ENCODE peak calls at places on chromosomes 16 and 17, in ten cellular contexts. One of them, this sample, is unnamed. For H3K4me1, the result is how much of the 10 kb centered on the place peaks cover.

GRCh38 chr17:78416791-78417530 is 38.5 kb downstream of the PGS1 start:
- DNase-seq in neural progenitor cell: no peak
- DNase-seq in GM23338: no peak
- DNase-seq in adrenal gland: no peak
- DNase-seq in left ventricle myocardium inferior: no peak
- DNase-seq in uterus: peak
- DNase-seq in sigmoid colon: peak
- DNase-seq in PC-9: no peak
- DNase-seq in MM.1S: no peak
- DNase-seq in tibial artery: peak
- DNase-seq in this sample: no peak

GRCh38 chr17:57675988-57676387 is 69.1 kb downstream of the CCDC182 start:
- DNase-seq in neural progenitor cell: no peak
- DNase-seq in GM23338: no peak
- DNase-seq in adrenal gland: no peak
- DNase-seq in left ventricle myocardium inferior: no peak
- DNase-seq in uterus: no peak
- DNase-seq in sigmoid colon: no peak
- DNase-seq in PC-9: no peak
- DNase-seq in MM.1S: no peak
- DNase-seq in tibial artery: no peak
- DNase-seq in this sample: no peak

GRCh38 chr17:62679866-62680377 is 52.5 kb downstream of the MRC2 start:
- DNase-seq in neural progenitor cell: no peak
- DNase-seq in GM23338: peak
- DNase-seq in adrenal gland: no peak
- DNase-seq in left ventricle myocardium inferior: no peak
- DNase-seq in uterus: no peak
- DNase-seq in sigmoid colon: peak
- DNase-seq in PC-9: no peak
- DNase-seq in MM.1S: no peak
- DNase-seq in tibial artery: no peak
- DNase-seq in this sample: no peak

GRCh38 chr16:85293899-85294642 is 181.8 kb upstream of the CIBAR2 start:
- DNase-seq in neural progenitor cell: no peak
- DNase-seq in GM23338: no peak
- DNase-seq in adrenal gland: no peak
- DNase-seq in left ventricle myocardium inferior: no peak
- DNase-seq in uterus: no peak
- DNase-seq in sigmoid colon: no peak
- DNase-seq in PC-9: no peak
- DNase-seq in MM.1S: no peak
- DNase-seq in tibial artery: no peak
- DNase-seq in this sample: no peak

GRCh38 chr16:14560523-14560922 is 69.5 kb downstream of the PARN start:
- DNase-seq in neural progenitor cell: no peak
- DNase-seq in GM23338: no peak
- DNase-seq in adrenal gland: no peak
- DNase-seq in left ventricle myocardium inferior: no peak
- DNase-seq in uterus: no peak
- DNase-seq in sigmoid colon: no peak
- DNase-seq in PC-9: no peak
- DNase-seq in MM.1S: no peak
- DNase-seq in tibial artery: no peak
- DNase-seq in this sample: no peak

GRCh38 chr17:21676281-21677111 is 15.8 kb upstream of the KCNJ18 start:
- DNase-seq in neural progenitor cell: no peak
- DNase-seq in GM23338: no peak
- DNase-seq in adrenal gland: no peak
- DNase-seq in left ventricle myocardium inferior: no peak
- DNase-seq in uterus: peak
- DNase-seq in sigmoid colon: peak
- DNase-seq in PC-9: no peak
- DNase-seq in MM.1S: no peak
- DNase-seq in tibial artery: no peak
- DNase-seq in this sample: no peak

GRCh38 chr17:38883592-38884526 is 14.0 kb downstream of the LASP1 start:
- DNase-seq in neural progenitor cell: peak
- DNase-seq in GM23338: peak
- DNase-seq in adrenal gland: no peak
- DNase-seq in left ventricle myocardium inferior: no peak
- DNase-seq in uterus: no peak
- DNase-seq in sigmoid colon: no peak
- DNase-seq in PC-9: no peak
- DNase-seq in MM.1S: no peak
- DNase-seq in tibial artery: no peak
- DNase-seq in this sample: no peak

GRCh38 chr16:82660078-82660645 is 33.4 kb downstream of the CDH13 start:
- DNase-seq in neural progenitor cell: no peak
- DNase-seq in GM23338: peak
- DNase-seq in adrenal gland: no peak
- DNase-seq in left ventricle myocardium inferior: no peak
- DNase-seq in uterus: no peak
- DNase-seq in sigmoid colon: no peak
- DNase-seq in PC-9: no peak
- DNase-seq in MM.1S: no peak
- DNase-seq in tibial artery: no peak
- DNase-seq in this sample: peak

GRCh38 chr16:82609140-82609539 is 17.6 kb upstream of the CDH13 start:
- DNase-seq in neural progenitor cell: no peak
- DNase-seq in GM23338: no peak
- DNase-seq in adrenal gland: no peak
- DNase-seq in left ventricle myocardium inferior: peak
- DNase-seq in uterus: no peak
- DNase-seq in sigmoid colon: no peak
- DNase-seq in PC-9: no peak
- DNase-seq in MM.1S: no peak
- DNase-seq in tibial artery: no peak
- DNase-seq in this sample: no peak

GRCh38 chr17:76266244-76266938 is 1.2 kb downstream of the UBALD2 start:
- DNase-seq in neural progenitor cell: no peak
- DNase-seq in GM23338: no peak
- DNase-seq in adrenal gland: no peak
- DNase-seq in left ventricle myocardium inferior: no peak
- DNase-seq in uterus: no peak
- DNase-seq in sigmoid colon: no peak
- DNase-seq in PC-9: no peak
- DNase-seq in MM.1S: no peak
- DNase-seq in tibial artery: peak
- DNase-seq in this sample: no peak

GRCh38 chr17:47918003-47918402 is 22.0 kb downstream of the SP2 start:
- DNase-seq in neural progenitor cell: no peak
- DNase-seq in GM23338: no peak
- DNase-seq in adrenal gland: no peak
- DNase-seq in left ventricle myocardium inferior: no peak
- DNase-seq in uterus: no peak
- DNase-seq in sigmoid colon: no peak
- DNase-seq in PC-9: no peak
- DNase-seq in MM.1S: no peak
- DNase-seq in tibial artery: no peak
- DNase-seq in this sample: no peak

GRCh38 chr17:82031885-82032627 is 578 bp downstream of the RAC3 start:
- DNase-seq in neural progenitor cell: peak
- DNase-seq in GM23338: peak
- DNase-seq in adrenal gland: no peak
- DNase-seq in left ventricle myocardium inferior: no peak
- DNase-seq in uterus: no peak
- DNase-seq in sigmoid colon: no peak
- DNase-seq in PC-9: no peak
- DNase-seq in MM.1S: peak
- DNase-seq in tibial artery: no peak
- DNase-seq in this sample: no peak

GRCh38 chr16:55528974-55529373 is 20.1 kb downstream of the LPCAT2 start:
- DNase-seq in neural progenitor cell: no peak
- DNase-seq in GM23338: no peak
- DNase-seq in adrenal gland: no peak
- DNase-seq in left ventricle myocardium inferior: no peak
- DNase-seq in uterus: no peak
- DNase-seq in sigmoid colon: no peak
- DNase-seq in PC-9: no peak
- DNase-seq in MM.1S: no peak
- DNase-seq in tibial artery: no peak
- DNase-seq in this sample: no peak

GRCh38 chr17:35733366-35733765 is 1.9 kb downstream of the RASL10B start:
- DNase-seq in neural progenitor cell: no peak
- DNase-seq in GM23338: no peak
- DNase-seq in adrenal gland: no peak
- DNase-seq in left ventricle myocardium inferior: no peak
- DNase-seq in uterus: no peak
- DNase-seq in sigmoid colon: no peak
- DNase-seq in PC-9: no peak
- DNase-seq in MM.1S: no peak
- DNase-seq in tibial artery: no peak
- DNase-seq in this sample: no peak

GRCh38 chr16:56013962-56014552 is 138.9 kb upstream of the CES5A start:
- DNase-seq in neural progenitor cell: peak
- DNase-seq in GM23338: peak
- DNase-seq in adrenal gland: peak
- DNase-seq in left ventricle myocardium inferior: peak
- DNase-seq in uterus: no peak
- DNase-seq in sigmoid colon: no peak
- DNase-seq in PC-9: peak
- DNase-seq in MM.1S: peak
- DNase-seq in tibial artery: no peak
- DNase-seq in this sample: peak

GRCh38 chr16:27330542-27330941 is 16.8 kb downstream of the IL4R start:
- DNase-seq in neural progenitor cell: no peak
- DNase-seq in GM23338: no peak
- DNase-seq in adrenal gland: no peak
- DNase-seq in left ventricle myocardium inferior: peak
- DNase-seq in uterus: peak
- DNase-seq in sigmoid colon: peak
- DNase-seq in PC-9: peak
- DNase-seq in MM.1S: no peak
- DNase-seq in tibial artery: peak
- DNase-seq in this sample: no peak

GRCh38 chr16:10581507-10581906 is 1.1 kb upstream of the EMP2 start:
- DNase-seq in neural progenitor cell: no peak
- DNase-seq in GM23338: no peak
- DNase-seq in adrenal gland: no peak
- DNase-seq in left ventricle myocardium inferior: no peak
- DNase-seq in uterus: no peak
- DNase-seq in sigmoid colon: no peak
- DNase-seq in PC-9: no peak
- DNase-seq in MM.1S: no peak
- DNase-seq in tibial artery: no peak
- DNase-seq in this sample: no peak

GRCh38 chr16:720507-720989 is 398 bp upstream of the ANTKMT start:
- DNase-seq in neural progenitor cell: peak
- DNase-seq in GM23338: peak
- DNase-seq in adrenal gland: no peak
- DNase-seq in left ventricle myocardium inferior: peak
- DNase-seq in uterus: peak
- DNase-seq in sigmoid colon: peak
- DNase-seq in PC-9: no peak
- DNase-seq in MM.1S: peak
- DNase-seq in tibial artery: no peak
- DNase-seq in this sample: no peak
- TF ChIP-seq CTCF in neural progenitor cell: peak
- TF ChIP-seq CTCF in GM23338: peak
- TF ChIP-seq CTCF in adrenal gland: no peak
- TF ChIP-seq CTCF in left ventricle myocardium inferior: no peak
- TF ChIP-seq CTCF in uterus: no peak
- TF ChIP-seq CTCF in sigmoid colon: no peak
- TF ChIP-seq CTCF in PC-9: peak
- TF ChIP-seq CTCF in MM.1S: peak
- TF ChIP-seq CTCF in tibial artery: no peak
- TF ChIP-seq CTCF in this sample: no peak

DNA sequence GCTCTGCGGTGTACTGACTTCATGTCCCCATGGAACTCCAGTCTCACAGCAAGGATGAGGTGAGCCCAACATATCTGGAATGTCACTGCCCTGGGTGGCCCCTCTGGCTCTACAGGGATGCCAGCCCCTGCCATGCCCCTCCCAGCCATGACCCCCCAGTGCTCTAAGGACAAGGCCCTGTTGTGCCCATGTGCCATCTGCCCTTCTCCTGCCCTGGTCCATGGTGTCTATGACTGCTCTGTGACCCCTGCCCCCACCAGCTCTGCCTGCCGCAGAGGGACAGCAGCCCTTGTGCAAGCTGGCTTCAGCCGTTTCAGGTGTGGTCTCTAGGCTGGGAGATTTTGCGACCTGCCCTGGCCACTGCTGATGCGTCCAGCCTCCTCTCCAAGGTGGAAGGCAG is 40.3 kb downstream of the TK2 start:
- DNase-seq in neural progenitor cell: no peak
- DNase-seq in GM23338: no peak
- DNase-seq in adrenal gland: no peak
- DNase-seq in left ventricle myocardium inferior: no peak
- DNase-seq in uterus: no peak
- DNase-seq in sigmoid colon: peak
- DNase-seq in PC-9: no peak
- DNase-seq in MM.1S: no peak
- DNase-seq in tibial artery: no peak
- DNase-seq in this sample: no peak
- H3K4me1 ChIP-seq in neural progenitor cell: under half
- H3K4me1 ChIP-seq in GM23338: under half
- H3K4me1 ChIP-seq in adrenal gland: under half
- H3K4me1 ChIP-seq in left ventricle myocardium inferior: under half
- H3K4me1 ChIP-seq in uterus: under half
- H3K4me1 ChIP-seq in sigmoid colon: under half
- H3K4me1 ChIP-seq in PC-9: half or more
- H3K4me1 ChIP-seq in MM.1S: under half
- H3K4me1 ChIP-seq in tibial artery: half or more
- H3K4me1 ChIP-seq in this sample: under half

DNA sequence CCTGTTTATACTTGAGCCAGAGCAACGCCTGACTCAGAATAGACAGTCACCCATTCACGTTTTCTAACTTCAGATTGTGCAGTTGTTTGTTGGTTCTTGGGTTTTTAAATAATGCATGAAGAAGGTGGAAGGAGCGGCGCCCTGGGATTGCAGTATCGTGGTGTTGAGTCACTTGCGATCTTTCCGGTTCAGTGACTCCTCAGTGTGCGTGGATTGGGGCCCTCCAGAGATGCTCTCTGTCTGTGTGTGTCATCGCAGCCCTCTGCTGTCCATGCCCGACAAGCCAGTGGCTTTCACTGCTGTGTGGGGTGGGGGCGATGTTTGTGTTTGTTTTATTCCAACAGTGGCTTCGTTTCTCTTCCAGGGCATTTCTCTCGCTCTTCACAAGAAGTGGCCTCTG is 134.0 kb downstream of the RPTOR start:
- DNase-seq in neural progenitor cell: peak
- DNase-seq in GM23338: no peak
- DNase-seq in adrenal gland: no peak
- DNase-seq in left ventricle myocardium inferior: no peak
- DNase-seq in uterus: no peak
- DNase-seq in sigmoid colon: no peak
- DNase-seq in PC-9: no peak
- DNase-seq in MM.1S: no peak
- DNase-seq in tibial artery: no peak
- DNase-seq in this sample: peak
- TF ChIP-seq CTCF in neural progenitor cell: no peak
- TF ChIP-seq CTCF in GM23338: peak
- TF ChIP-seq CTCF in adrenal gland: no peak
- TF ChIP-seq CTCF in left ventricle myocardium inferior: no peak
- TF ChIP-seq CTCF in uterus: no peak
- TF ChIP-seq CTCF in sigmoid colon: no peak
- TF ChIP-seq CTCF in PC-9: no peak
- TF ChIP-seq CTCF in MM.1S: no peak
- TF ChIP-seq CTCF in tibial artery: no peak
- TF ChIP-seq CTCF in this sample: no peak

DNA sequence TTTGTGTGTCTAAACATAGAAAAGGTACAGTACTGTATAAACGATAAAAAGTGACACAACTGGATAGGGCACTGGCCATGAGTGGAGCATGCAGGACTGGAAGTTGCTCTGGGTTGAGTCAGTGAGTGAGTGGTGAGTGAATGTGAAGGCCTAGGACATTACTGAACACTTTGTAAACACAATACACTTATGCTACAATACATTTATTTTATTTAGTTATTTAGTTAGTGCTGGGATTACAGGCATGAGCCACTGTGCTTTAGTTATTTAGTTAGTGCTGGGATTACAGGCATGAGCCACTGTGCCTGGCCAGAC is 4.6 kb downstream of the CFAP20 start:
- DNase-seq in neural progenitor cell: no peak
- DNase-seq in GM23338: no peak
- DNase-seq in adrenal gland: no peak
- DNase-seq in left ventricle myocardium inferior: no peak
- DNase-seq in uterus: no peak
- DNase-seq in sigmoid colon: no peak
- DNase-seq in PC-9: no peak
- DNase-seq in MM.1S: no peak
- DNase-seq in tibial artery: no peak
- DNase-seq in this sample: no peak
- H3K4me1 ChIP-seq in neural progenitor cell: under half
- H3K4me1 ChIP-seq in GM23338: under half
- H3K4me1 ChIP-seq in adrenal gland: under half
- H3K4me1 ChIP-seq in left ventricle myocardium inferior: half or more
- H3K4me1 ChIP-seq in uterus: under half
- H3K4me1 ChIP-seq in sigmoid colon: half or more
- H3K4me1 ChIP-seq in PC-9: half or more
- H3K4me1 ChIP-seq in MM.1S: under half
- H3K4me1 ChIP-seq in tibial artery: half or more
- H3K4me1 ChIP-seq in this sample: under half

This sample was measured in CD8-positive, alpha-beta T cell.